ENCODE peak calls at places on chromosomes 11 and 22, in four cellular contexts. H is Right ventricle myocardium superior, J is T-cell, W is amniotic stem cell. I is an unnamed sample.

GRCh38 chr11:27373392-27373791 is 10.4 kb upstream of the CCDC34 start:
- DNase-seq in W (no peak), H (no peak), J (no peak), I (no peak)

GRCh38 chr11:118435233-118435892 is 929 bp upstream of the KMT2A start:
- DNase-seq in H (peak), J (peak), W (no peak), I (peak)

GRCh38 chr22:18987765-18988164 is 51.7 kb upstream of the PRODH start:
- DNase-seq in W (no peak), J (peak), H (no peak), I (no peak)

GRCh38 chr22:24768537-24769374 is 5.8 kb downstream of the PIWIL3 start:
- DNase-seq in H (peak), W (peak), J (peak), I (no peak)

GRCh38 chr11:33256031-33256807 is 962 bp upstream of the HIPK3 start:
- DNase-seq in W (no peak), J (no peak), H (no peak), I (no peak)

GRCh38 chr11:10540915-10541591 is at the start of gene RNF141:
- DNase-seq in W (peak), H (peak), J (peak), I (peak)

GRCh38 chr22:29936186-29936585 is 53.2 kb downstream of the MTMR3 start:
- DNase-seq in W (no peak), J (no peak), H (no peak), I (no peak)

GRCh38 chr11:12971955-12972354 is 37.2 kb upstream of the RASSF10 start:
- DNase-seq in J (no peak), H (no peak), W (no peak), I (no peak)

GRCh38 chr11:15223318-15223717 is 108.6 kb downstream of the INSC start:
- DNase-seq in H (no peak), W (no peak), J (no peak), I (no peak)

GRCh38 chr11:9825315-9825714 is 161.4 kb downstream of the SWAP70 start:
- DNase-seq in J (no peak), W (no peak), H (no peak), I (no peak)

GRCh38 chr22:38315801-38316339 is 1.4 kb downstream of the CSNK1E start:
- DNase-seq in H (no peak), W (no peak), J (no peak), I (no peak)

I was measured in effector CD8-positive, alpha-beta T cell.